ENCODE peak calls at places on chromosomes 12 and 14, in nine cellular contexts. O is fibroblast of mammary gland, S is tibial nerve, H is endothelial cell of umbilical vein, G is heart right ventricle, C is cardiac fibroblast, A is astrocyte of the cerebellum, V is AG04450, B is colonic mucosa. P is an unnamed sample.

GRCh38 chr14:68365228-68365627 is 427.6 kb downstream of the ZFP36L1 start:
- DNase-seq in O (peak; percentile 70), S (no peak), H (peak; percentile 43), G (no peak), C (peak; percentile 73), A (no peak), V (peak; percentile 16), B (no peak), P (no peak)

GRCh38 chr12:109544955-109545531 is 28.3 kb downstream of the MMAB start:
- DNase-seq in O (peak; percentile 66), S (no peak), H (peak; percentile 26), G (no peak), C (peak; percentile 51), A (no peak), V (no peak), B (no peak), P (no peak)

GRCh38 chr14:98766818-98767217 is 505.2 kb downstream of the BCL11B start:
- DNase-seq in O (no peak), S (peak; percentile 39), H (no peak), G (no peak), C (no peak), A (no peak), V (no peak), B (no peak), P (no peak)

GRCh38 chr12:25806271-25806670 is 152.2 kb upstream of the RASSF8 start:
- DNase-seq in O (peak; percentile 96), S (no peak), H (no peak), G (no peak), C (peak; percentile 79), A (no peak), V (no peak), B (no peak), P (no peak)

GRCh38 chr12:128531153-128531552 is 264.2 kb downstream of the TMEM132C start:
- DNase-seq in O (no peak), S (no peak), H (no peak), G (no peak), C (no peak), A (no peak), V (no peak), B (no peak), P (no peak)

GRCh38 chr12:112716099-112717093 is 75.2 kb upstream of the RPH3A start:
- DNase-seq in O (no peak), S (no peak), H (peak; percentile 5), G (no peak), C (peak; percentile 15), A (no peak), V (no peak), B (no peak), P (no peak)

GRCh38 chr12:71694099-71694820 is 8.4 kb downstream of the TMEM19 start:
- DNase-seq in O (no peak), S (no peak), H (no peak), G (no peak), C (no peak), A (no peak), V (no peak), B (peak; percentile 60), P (no peak)

GRCh38 chr12:2295941-2296461 is 243.2 kb downstream of the CACNA1C start:
- DNase-seq in O (peak; percentile 89), S (no peak), H (no peak), G (no peak), C (peak; percentile 70), A (peak; percentile 70), V (peak; percentile 59), B (no peak), P (no peak)

GRCh38 chr14:24414077-24414476 is 15.3 kb downstream of the NYNRIN start:
- DNase-seq in O (no peak), S (no peak), H (no peak), G (no peak), C (no peak), A (no peak), V (no peak), B (no peak), P (no peak)

GRCh38 chr14:98210045-98210678 is 1061.8 kb downstream of the BCL11B start:
- DNase-seq in O (no peak), S (no peak), H (no peak), G (no peak), C (no peak), A (no peak), V (no peak), B (no peak), P (no peak)

DNA sequence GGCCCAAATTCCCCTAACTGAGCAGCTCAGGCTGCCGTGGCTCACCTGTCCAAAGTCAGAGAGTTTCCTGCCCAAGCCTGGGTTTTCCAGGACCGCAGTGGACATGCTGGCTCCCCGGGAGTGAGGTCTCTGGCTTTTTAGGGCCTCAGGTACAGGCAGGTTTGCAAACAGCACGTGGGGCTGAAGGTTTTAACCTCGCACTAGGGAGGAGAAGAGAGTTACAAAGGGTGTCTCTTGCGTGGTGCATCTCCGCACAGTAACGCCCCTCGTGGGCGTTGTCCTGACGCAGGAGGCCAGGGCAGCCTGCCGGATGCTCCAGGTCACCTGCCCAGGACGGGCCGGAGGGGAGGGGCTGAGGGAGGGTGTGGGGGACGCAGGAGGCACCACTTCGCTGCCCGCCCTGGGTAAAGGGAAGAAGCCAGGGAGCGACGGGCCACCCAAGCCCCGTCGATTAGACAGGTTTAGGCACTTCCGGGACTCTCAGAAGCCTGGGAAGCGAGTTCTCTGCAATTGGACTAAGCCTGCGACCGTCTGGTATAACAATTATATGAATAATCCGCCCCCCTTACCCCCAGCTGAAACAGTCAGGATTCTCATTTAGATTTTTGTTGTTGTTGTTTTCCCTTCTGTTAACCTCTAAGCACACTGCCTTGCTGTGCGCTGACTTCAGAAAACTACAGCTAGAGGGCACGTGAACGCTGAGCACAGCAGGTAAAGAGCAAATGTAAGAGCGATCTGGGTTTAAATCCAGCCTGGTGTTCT is at the start of gene PAH:
- DNase-seq in O (no peak), S (no peak), H (no peak), G (no peak), C (no peak), A (no peak), V (no peak), B (peak; percentile 17), P (no peak)
- TF ChIP-seq CTCF in O (no peak), S (no peak), H (no peak), G (no peak), C (no peak), A (no peak), V (no peak), B (no peak), P (no peak)

DNA sequence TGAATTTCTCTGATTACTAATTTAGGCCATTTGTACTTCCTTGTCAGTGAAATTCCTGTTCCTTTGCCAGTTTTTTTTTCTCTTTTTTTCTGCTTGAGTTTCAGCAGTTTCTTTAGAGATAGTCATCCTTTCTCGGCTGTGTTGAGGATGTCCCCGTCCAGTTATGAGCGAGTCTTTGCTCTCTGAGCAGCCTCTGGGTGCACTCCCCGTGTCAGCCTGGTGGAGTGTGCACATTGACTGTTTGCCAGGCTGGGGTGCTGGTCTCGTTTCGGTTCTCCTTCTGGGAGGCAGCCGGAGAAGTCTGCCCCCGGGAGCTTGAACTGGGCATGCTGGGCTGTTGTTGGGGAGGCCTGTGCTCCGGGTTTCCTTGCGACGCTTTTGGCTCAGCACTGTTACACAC is 3.0 kb downstream of the PACS2 start:
- DNase-seq in O (peak; percentile 60), S (no peak), H (no peak), G (no peak), C (peak; percentile 48), A (no peak), V (no peak), B (no peak), P (no peak)
- TF ChIP-seq CTCF in O (peak; percentile 5), S (no peak), H (no peak), G (peak; percentile 17), C (peak; percentile 15), A (no peak), V (peak; percentile 14), B (no peak), P (no peak)

DNA sequence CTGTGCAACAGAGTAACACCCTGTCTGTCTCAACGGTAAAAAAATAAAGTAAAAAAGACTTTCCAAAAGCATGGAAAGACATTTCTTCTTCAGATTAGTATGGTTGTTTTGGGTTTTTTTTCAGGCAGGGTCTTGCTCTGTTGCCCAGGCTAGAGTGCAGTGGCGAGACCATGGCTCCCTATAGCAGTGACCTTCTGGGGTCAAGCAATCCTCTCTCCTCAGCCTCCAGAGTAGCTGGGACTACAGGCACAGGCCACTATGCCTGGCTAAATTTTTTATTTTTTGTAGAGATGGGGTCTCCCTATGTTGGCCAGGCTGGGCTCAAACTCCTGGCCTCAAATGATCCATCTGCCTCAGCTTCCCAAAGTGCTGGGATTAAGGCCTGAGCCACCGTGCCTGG is 72.8 kb downstream of the KDM2B start:
- DNase-seq in O (no peak), S (no peak), H (no peak), G (no peak), C (no peak), A (no peak), V (no peak), B (no peak), P (no peak)
- TF ChIP-seq CTCF in O (no peak), S (no peak), H (no peak), G (no peak), C (no peak), A (no peak), V (no peak), B (no peak), P (no peak)

DNA sequence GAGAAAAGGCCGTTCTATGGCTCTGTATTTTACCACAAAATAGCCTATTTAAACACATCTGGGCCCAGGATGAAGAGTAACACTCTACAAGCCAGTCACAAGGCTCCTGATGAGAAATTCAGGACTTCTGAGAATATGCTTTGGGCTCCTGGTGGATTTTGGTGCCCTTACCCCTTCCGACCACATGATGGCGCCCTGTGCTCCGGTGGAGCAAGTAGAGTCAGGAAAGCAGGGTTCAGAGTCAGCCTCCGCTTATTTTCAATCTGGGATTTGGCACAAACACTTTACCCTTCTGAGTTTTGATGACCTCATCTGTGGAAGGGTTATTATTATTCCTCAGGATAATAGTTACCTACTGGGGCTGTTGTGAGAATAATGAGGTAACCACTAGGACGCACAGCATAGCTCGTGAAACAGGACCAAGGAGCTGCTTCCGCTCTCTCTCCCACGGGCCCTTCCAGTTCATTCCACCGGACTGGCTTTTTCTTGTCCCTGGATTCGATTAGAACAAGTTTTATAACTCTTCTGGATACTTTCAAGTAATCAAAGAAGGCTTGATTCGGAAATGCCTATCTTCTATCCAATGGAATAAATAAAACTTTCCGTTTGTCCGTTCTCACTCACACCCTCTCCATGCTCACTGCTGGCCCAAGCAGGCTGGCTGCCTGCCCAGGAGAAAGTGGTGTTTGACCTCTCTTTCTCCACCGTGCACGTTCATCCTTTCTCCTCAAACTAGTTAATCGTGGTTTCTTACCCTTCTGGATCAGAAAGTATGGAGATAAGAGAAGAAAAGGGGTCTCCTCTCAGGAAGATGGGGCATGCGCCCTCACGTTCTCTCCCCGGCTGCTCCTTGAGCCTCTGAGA is 104.6 kb downstream of the GALC start:
- DNase-seq in O (peak; percentile 64), S (peak; percentile 46), H (no peak), G (peak; percentile 14), C (peak; percentile 5), A (no peak), V (no peak), B (peak; percentile 29), P (no peak)
- TF ChIP-seq CTCF in O (peak; percentile 91), S (peak; percentile 18), H (no peak), G (peak; percentile 50), C (peak; percentile 37), A (peak; percentile 41), V (peak; percentile 34), B (peak; percentile 18), P (no peak)

GRCh38 chr14:31787377-31787776 is 226.2 kb downstream of the NUBPL start:
- DNase-seq in O (peak; percentile 47), S (no peak), H (no peak), G (no peak), C (peak; percentile 46), A (no peak), V (no peak), B (no peak), P (no peak)
- TF ChIP-seq CTCF in O (peak; percentile 29), S (no peak), H (no peak), G (no peak), C (peak; percentile 24), A (no peak), V (peak; percentile 25), B (no peak), P (no peak)

GRCh38 chr14:93019367-93019843 is 96.3 kb downstream of the ITPK1 start:
- DNase-seq in O (no peak), S (no peak), H (no peak), G (no peak), C (no peak), A (no peak), V (no peak), B (no peak), P (no peak)
- TF ChIP-seq CTCF in O (no peak), S (no peak), H (no peak), G (no peak), C (no peak), A (no peak), V (no peak), B (no peak), P (no peak)

P was measured in omental fat pad.